ENCODE peak calls at places on chromosomes 5 and 9, in nine cellular contexts. Y is RPMI8226, X is right lobe of liver, B is stomach, M is KG1, O is substantia nigra, S is AG08395, W is left colon, H is pulmonary artery endothelial cell. U is an unnamed sample.

GRCh38 chr9:91775011-91775707 is 174.9 kb downstream of the ROR2 start:
- DNase-seq in Y (peak; percentile 63), X (peak; percentile 69), B (peak; percentile 80), M (no peak), O (peak; percentile 36), S (peak; percentile 71), W (peak; percentile 68), H (no peak), U (peak; percentile 37)

GRCh38 chr5:20556364-20556763 is 568.4 kb upstream of the CDH18 start:
- DNase-seq in Y (no peak), X (no peak), B (no peak), M (no peak), O (no peak), S (no peak), W (no peak), H (no peak), U (peak; percentile 65)

GRCh38 chr9:109934499-109935214 is 154.7 kb downstream of the PALM2AKAP2 start:
- DNase-seq in Y (no peak), X (no peak), B (no peak), M (no peak), O (no peak), S (no peak), W (no peak), H (no peak), U (no peak)

GRCh38 chr5:16866795-16867584 is 69.1 kb downstream of the MYO10 start:
- DNase-seq in Y (no peak), X (no peak), B (peak; percentile 79), M (no peak), O (no peak), S (peak; percentile 66), W (peak; percentile 39), H (no peak), U (no peak)

GRCh38 chr9:110351009-110351467 is 13.4 kb upstream of the TXNDC8 start:
- DNase-seq in Y (no peak), X (no peak), B (no peak), M (no peak), O (no peak), S (peak; percentile 82), W (no peak), H (no peak), U (peak; percentile 77)

GRCh38 chr5:61280766-61281427 is 51.2 kb upstream of the ZSWIM6 start:
- DNase-seq in Y (peak; percentile 98), X (no peak), B (peak; percentile 73), M (no peak), O (peak; percentile 14), S (no peak), W (peak; percentile 55), H (no peak), U (no peak)

GRCh38 chr5:5480481-5481111 is 58.1 kb downstream of the ICE1 start:
- DNase-seq in Y (no peak), X (no peak), B (no peak), M (no peak), O (no peak), S (no peak), W (no peak), H (no peak), U (no peak)

GRCh38 chr9:113503131-113503541 is 39.6 kb downstream of the RGS3 start:
- DNase-seq in Y (no peak), X (no peak), B (no peak), M (no peak), O (no peak), S (no peak), W (no peak), H (no peak), U (no peak)

GRCh38 chr5:142404046-142404477 is 79.2 kb upstream of the SPRY4 start:
- DNase-seq in Y (no peak), X (no peak), B (no peak), M (no peak), O (no peak), S (no peak), W (no peak), H (no peak), U (no peak)

GRCh38 chr5:180783340-180784052 is 19.1 kb downstream of the MGAT1 start:
- DNase-seq in Y (no peak), X (no peak), B (no peak), M (no peak), O (no peak), S (no peak), W (no peak), H (no peak), U (no peak)

GRCh38 chr9:34375901-34376595 is 650 bp downstream of the MYORG start:
- DNase-seq in Y (peak; percentile 61), X (peak; percentile 84), B (peak; percentile 68), M (no peak), O (no peak), S (no peak), W (peak; percentile 82), H (no peak), U (no peak)

GRCh38 chr5:58671155-58671554 is 88.3 kb downstream of the RAB3C start:
- DNase-seq in Y (no peak), X (no peak), B (no peak), M (no peak), O (no peak), S (no peak), W (no peak), H (no peak), U (no peak)

GRCh38 chr5:78896128-78896527 is 89.0 kb downstream of the ARSB start:
- DNase-seq in Y (no peak), X (no peak), B (no peak), M (no peak), O (no peak), S (peak; percentile 56), W (no peak), H (no peak), U (peak; percentile 80)

GRCh38 chr5:65612298-65612907 is 11.7 kb downstream of the TRIM23 start:
- DNase-seq in Y (no peak), X (no peak), B (no peak), M (no peak), O (no peak), S (no peak), W (no peak), H (no peak), U (no peak)